ENCODE peak calls at places on chromosome 7, in nine cellular contexts. One of them, this sample, is unnamed.

GRCh38 chr7:102260856-102261255 is 25.8 kb upstream of the SH2B2 start:
- DNase-seq in T-helper 1 cell: no peak
- DNase-seq in caudate nucleus: peak; percentile 42
- DNase-seq in fibroblast of pulmonary artery: peak; percentile 50
- DNase-seq in skeletal muscle cell: no peak
- DNase-seq in glutamatergic neuron: no peak
- DNase-seq in progenitor cell of endocrine pancreas: no peak
- DNase-seq in OCI-M1: no peak
- DNase-seq in GM23338: peak; percentile 57
- DNase-seq in this sample: no peak

GRCh38 chr7:100089458-100090201 is 861 bp downstream of the COPS6 start:
- DNase-seq in T-helper 1 cell: no peak
- DNase-seq in progenitor cell of endocrine pancreas: no peak
- DNase-seq in fibroblast of pulmonary artery: no peak
- DNase-seq in caudate nucleus: no peak
- DNase-seq in skeletal muscle cell: no peak
- DNase-seq in GM23338: no peak
- DNase-seq in glutamatergic neuron: no peak
- DNase-seq in OCI-M1: no peak
- DNase-seq in this sample: no peak

GRCh38 chr7:20665096-20665495 is 49.6 kb downstream of the ABCB5 start:
- DNase-seq in GM23338: no peak
- DNase-seq in glutamatergic neuron: no peak
- DNase-seq in caudate nucleus: no peak
- DNase-seq in T-helper 1 cell: no peak
- DNase-seq in progenitor cell of endocrine pancreas: no peak
- DNase-seq in skeletal muscle cell: no peak
- DNase-seq in OCI-M1: no peak
- DNase-seq in fibroblast of pulmonary artery: no peak
- DNase-seq in this sample: no peak

GRCh38 chr7:135943266-135943889 is 33.8 kb downstream of the MTPN start:
- DNase-seq in T-helper 1 cell: no peak
- DNase-seq in OCI-M1: peak; percentile 69
- DNase-seq in fibroblast of pulmonary artery: peak; percentile 45
- DNase-seq in glutamatergic neuron: no peak
- DNase-seq in caudate nucleus: no peak
- DNase-seq in GM23338: peak; percentile 8
- DNase-seq in skeletal muscle cell: no peak
- DNase-seq in progenitor cell of endocrine pancreas: no peak
- DNase-seq in this sample: no peak

GRCh38 chr7:75727881-75728592 is 10.7 kb downstream of the HIP1 start:
- DNase-seq in caudate nucleus: no peak
- DNase-seq in T-helper 1 cell: peak; percentile 62
- DNase-seq in skeletal muscle cell: no peak
- DNase-seq in GM23338: peak; percentile 43
- DNase-seq in glutamatergic neuron: no peak
- DNase-seq in fibroblast of pulmonary artery: no peak
- DNase-seq in OCI-M1: peak; percentile 40
- DNase-seq in progenitor cell of endocrine pancreas: no peak
- DNase-seq in this sample: no peak

GRCh38 chr7:111029574-111030357 is 61.2 kb upstream of the LRRN3 start:
- DNase-seq in OCI-M1: peak; percentile 30
- DNase-seq in glutamatergic neuron: no peak
- DNase-seq in progenitor cell of endocrine pancreas: no peak
- DNase-seq in T-helper 1 cell: peak; percentile 61
- DNase-seq in fibroblast of pulmonary artery: peak; percentile 63
- DNase-seq in caudate nucleus: peak; percentile 2
- DNase-seq in skeletal muscle cell: no peak
- DNase-seq in GM23338: no peak
- DNase-seq in this sample: no peak

GRCh38 chr7:73681031-73681430 is 2.2 kb downstream of the DNAJC30 start:
- DNase-seq in glutamatergic neuron: no peak
- DNase-seq in fibroblast of pulmonary artery: peak; percentile 22
- DNase-seq in OCI-M1: no peak
- DNase-seq in caudate nucleus: no peak
- DNase-seq in GM23338: no peak
- DNase-seq in skeletal muscle cell: no peak
- DNase-seq in progenitor cell of endocrine pancreas: no peak
- DNase-seq in T-helper 1 cell: no peak
- DNase-seq in this sample: no peak

GRCh38 chr7:129670636-129671035 is 59.1 kb downstream of the NRF1 start:
- DNase-seq in fibroblast of pulmonary artery: peak; percentile 31
- DNase-seq in GM23338: no peak
- DNase-seq in progenitor cell of endocrine pancreas: no peak
- DNase-seq in T-helper 1 cell: no peak
- DNase-seq in skeletal muscle cell: no peak
- DNase-seq in OCI-M1: no peak
- DNase-seq in glutamatergic neuron: no peak
- DNase-seq in caudate nucleus: no peak
- DNase-seq in this sample: no peak

GRCh38 chr7:44123190-44124003 is at the start of gene POLD2:
- DNase-seq in OCI-M1: peak; percentile 94
- DNase-seq in caudate nucleus: peak; percentile 96
- DNase-seq in GM23338: peak; percentile 98
- DNase-seq in fibroblast of pulmonary artery: peak; percentile 95
- DNase-seq in skeletal muscle cell: peak; percentile 91
- DNase-seq in glutamatergic neuron: peak; percentile 99
- DNase-seq in T-helper 1 cell: peak; percentile 95
- DNase-seq in progenitor cell of endocrine pancreas: peak; percentile 96
- DNase-seq in this sample: peak; percentile 95

GRCh38 chr7:13965077-13965476 is 24.4 kb downstream of the ETV1 start:
- DNase-seq in glutamatergic neuron: no peak
- DNase-seq in progenitor cell of endocrine pancreas: no peak
- DNase-seq in skeletal muscle cell: no peak
- DNase-seq in T-helper 1 cell: no peak
- DNase-seq in caudate nucleus: no peak
- DNase-seq in GM23338: no peak
- DNase-seq in OCI-M1: no peak
- DNase-seq in fibroblast of pulmonary artery: no peak
- DNase-seq in this sample: no peak

GRCh38 chr7:42372498-42372897 is 135.5 kb upstream of the GLI3 start:
- DNase-seq in glutamatergic neuron: no peak
- DNase-seq in caudate nucleus: no peak
- DNase-seq in T-helper 1 cell: no peak
- DNase-seq in OCI-M1: no peak
- DNase-seq in GM23338: no peak
- DNase-seq in progenitor cell of endocrine pancreas: no peak
- DNase-seq in fibroblast of pulmonary artery: no peak
- DNase-seq in skeletal muscle cell: no peak
- DNase-seq in this sample: no peak

GRCh38 chr7:111853231-111853990 is 291.1 kb upstream of the IMMP2L start:
- DNase-seq in caudate nucleus: no peak
- DNase-seq in progenitor cell of endocrine pancreas: no peak
- DNase-seq in glutamatergic neuron: no peak
- DNase-seq in T-helper 1 cell: no peak
- DNase-seq in skeletal muscle cell: no peak
- DNase-seq in fibroblast of pulmonary artery: peak; percentile 32
- DNase-seq in GM23338: peak; percentile 32
- DNase-seq in OCI-M1: peak; percentile 1
- DNase-seq in this sample: no peak

GRCh38 chr7:55464422-55464821 is 99.3 kb downstream of the LANCL2 start:
- DNase-seq in GM23338: no peak
- DNase-seq in skeletal muscle cell: no peak
- DNase-seq in glutamatergic neuron: no peak
- DNase-seq in caudate nucleus: no peak
- DNase-seq in T-helper 1 cell: no peak
- DNase-seq in fibroblast of pulmonary artery: no peak
- DNase-seq in progenitor cell of endocrine pancreas: no peak
- DNase-seq in OCI-M1: no peak
- DNase-seq in this sample: no peak

GRCh38 chr7:131735151-131735550 is 178.7 kb upstream of the PODXL start:
- DNase-seq in skeletal muscle cell: no peak
- DNase-seq in progenitor cell of endocrine pancreas: no peak
- DNase-seq in T-helper 1 cell: no peak
- DNase-seq in fibroblast of pulmonary artery: peak; percentile 2
- DNase-seq in caudate nucleus: no peak
- DNase-seq in OCI-M1: no peak
- DNase-seq in glutamatergic neuron: no peak
- DNase-seq in GM23338: no peak
- DNase-seq in this sample: no peak

GRCh38 chr7:34096777-34097176 is 191.4 kb downstream of the BMPER start:
- DNase-seq in glutamatergic neuron: no peak
- DNase-seq in T-helper 1 cell: no peak
- DNase-seq in caudate nucleus: no peak
- DNase-seq in skeletal muscle cell: no peak
- DNase-seq in GM23338: peak; percentile 29
- DNase-seq in fibroblast of pulmonary artery: no peak
- DNase-seq in OCI-M1: no peak
- DNase-seq in progenitor cell of endocrine pancreas: no peak
- DNase-seq in this sample: no peak

This sample was measured in activated CD8-positive, alpha-beta memory T cell treated with anti-CD3 and anti-CD28 coated beads for 4 hours.